ENCODE peak calls at places on chromosomes 2 and 18, in eight cellular contexts. T is endodermal cell, H is Peyer's patch, P is hepatocyte, X is colonic mucosa, D is astrocyte, A is ovary, S is tibial artery. I is an unnamed sample.

GRCh38 chr2:102002229-102002628 is 10.5 kb downstream of the IL1R2 start:
- DNase-seq in T (no peak), H (no peak), P (no peak), X (no peak), D (no peak), A (no peak), S (no peak), I (no peak)

GRCh38 chr2:85446296-85447221 is 28.0 kb downstream of the SH2D6 start:
- DNase-seq in T (no peak), H (no peak), P (no peak), X (no peak), D (no peak), A (no peak), S (no peak), I (no peak)

GRCh38 chr2:14978836-14979235 is 346.3 kb downstream of the LRATD1 start:
- DNase-seq in T (no peak), H (no peak), P (no peak), X (no peak), D (peak; percentile 3), A (no peak), S (no peak), I (no peak)

GRCh38 chr2:98751748-98752147 is 20.8 kb upstream of the MGAT4A start:
- DNase-seq in T (no peak), H (no peak), P (no peak), X (no peak), D (no peak), A (no peak), S (no peak), I (no peak)

GRCh38 chr2:219457784-219458369 is 23.2 kb downstream of the SPEG start:
- DNase-seq in T (peak; percentile 79), H (no peak), P (no peak), X (no peak), D (no peak), A (no peak), S (no peak), I (no peak)

GRCh38 chr2:232888099-232888836 is 18.2 kb downstream of the SNORC start:
- DNase-seq in T (peak; percentile 40), H (no peak), P (peak; percentile 1), X (no peak), D (no peak), A (no peak), S (peak; percentile 10), I (no peak)

GRCh38 chr2:219965287-219965870 is 337.9 kb downstream of the SLC4A3 start:
- DNase-seq in T (peak; percentile 74), H (no peak), P (no peak), X (no peak), D (no peak), A (no peak), S (no peak), I (no peak)

GRCh38 chr2:7517122-7517487 is 599.9 kb downstream of the RNF144A start:
- DNase-seq in T (no peak), H (no peak), P (no peak), X (no peak), D (no peak), A (no peak), S (no peak), I (no peak)

GRCh38 chr18:33584845-33585775 is 7.1 kb downstream of the ASXL3 start:
- DNase-seq in T (peak; percentile 70), H (no peak), P (no peak), X (no peak), D (no peak), A (no peak), S (no peak), I (no peak)

GRCh38 chr2:3940661-3941060 is 237.3 kb downstream of the DCDC2C start:
- DNase-seq in T (peak; percentile 68), H (no peak), P (no peak), X (no peak), D (no peak), A (no peak), S (no peak), I (no peak)

GRCh38 chr2:27871805-27872204 is 18.4 kb downstream of the RBKS start:
- DNase-seq in T (no peak), H (no peak), P (no peak), X (no peak), D (no peak), A (no peak), S (no peak), I (no peak)

GRCh38 chr2:185202416-185202815 is 536.2 kb upstream of the FSIP2 start:
- DNase-seq in T (no peak), H (no peak), P (no peak), X (no peak), D (no peak), A (no peak), S (no peak), I (no peak)

GRCh38 chr2:233802132-233802815 is 24.1 kb downstream of the MROH2A start:
- DNase-seq in T (peak; percentile 23), H (no peak), P (no peak), X (peak; percentile 12), D (no peak), A (no peak), S (no peak), I (no peak)

GRCh38 chr2:58350484-58350883 is 109.4 kb upstream of the FANCL start:
- DNase-seq in T (no peak), H (no peak), P (no peak), X (no peak), D (no peak), A (no peak), S (no peak), I (no peak)

GRCh38 chr2:189466046-189466445 is 24.8 kb downstream of the WDR75 start:
- DNase-seq in T (no peak), H (no peak), P (no peak), X (no peak), D (no peak), A (no peak), S (no peak), I (no peak)

GRCh38 chr2:3768960-3769765 is 65.8 kb downstream of the DCDC2C start:
- DNase-seq in T (peak; percentile 20), H (no peak), P (no peak), X (no peak), D (no peak), A (no peak), S (no peak), I (no peak)

GRCh38 chr2:25814681-25815080 is 63.6 kb downstream of the ASXL2 start:
- DNase-seq in T (no peak), H (no peak), P (no peak), X (no peak), D (peak; percentile 26), A (no peak), S (no peak), I (no peak)

GRCh38 chr18:57220485-57220884 is 73.6 kb downstream of the BOD1L2 start:
- DNase-seq in T (no peak), H (no peak), P (no peak), X (no peak), D (no peak), A (no peak), S (no peak), I (no peak)

GRCh38 chr2:29113891-29114321 is 1.3 kb upstream of the CLIP4 start:
- DNase-seq in T (no peak), H (no peak), P (peak; percentile 58), X (peak; percentile 57), D (peak; percentile 79), A (peak; percentile 27), S (peak; percentile 74), I (no peak)

GRCh38 chr2:215277942-215278341 is 33.9 kb upstream of the ATIC start:
- DNase-seq in T (no peak), H (no peak), P (no peak), X (no peak), D (peak; percentile 26), A (no peak), S (no peak), I (no peak)

DNA sequence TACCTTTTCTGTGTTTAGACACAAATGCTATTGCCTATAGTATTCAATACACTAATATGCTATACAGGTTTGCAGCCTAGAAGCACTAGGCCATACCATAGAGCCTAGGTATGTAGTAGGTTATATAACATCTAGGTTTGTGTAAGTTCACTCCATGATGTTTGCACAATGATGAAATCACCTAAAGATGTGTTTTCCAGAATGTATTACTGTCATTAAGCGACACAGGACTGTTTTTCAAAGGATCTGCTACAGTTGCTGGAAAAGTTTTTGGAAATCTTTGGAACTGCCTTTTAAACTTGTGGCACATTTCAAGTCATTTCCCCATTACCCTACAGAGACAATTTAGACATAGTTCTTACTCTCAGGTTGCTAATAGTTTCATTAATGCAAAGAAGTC is 9.3 kb downstream of the PSMD1 start:
- DNase-seq in T (no peak), H (no peak), P (no peak), X (no peak), D (no peak), A (no peak), S (no peak), I (no peak)
- H3K36me3 ChIP-seq in T (peaks cover 94% of the 10 kb centered on the region), H (no peaks in the 10 kb centered on the region), P (peaks cover 15% of the 10 kb centered on the region), X (no peaks in the 10 kb centered on the region), D (peaks cover 64% of the 10 kb centered on the region), A (no peaks in the 10 kb centered on the region), S (peaks cover 76% of the 10 kb centered on the region), I (peaks cover 40% of the 10 kb centered on the region)

DNA sequence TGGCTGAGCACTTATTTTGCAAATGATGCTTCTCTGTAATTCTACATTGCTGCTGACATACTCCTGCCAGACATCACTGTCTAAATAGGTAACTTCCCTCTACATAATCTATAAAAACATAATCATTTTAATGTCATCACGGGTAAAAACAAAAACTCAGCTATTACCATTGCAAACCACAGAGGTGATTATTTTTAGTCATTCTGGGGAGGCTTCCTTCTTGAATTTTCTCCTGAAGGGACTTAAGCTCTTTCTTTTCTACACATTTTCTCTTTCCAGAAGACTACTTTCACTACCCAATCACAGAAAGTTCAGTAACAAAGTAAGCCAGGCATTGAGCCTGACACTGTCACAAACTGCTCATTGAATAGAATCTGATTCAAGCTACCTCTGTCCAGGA is 40.4 kb upstream of the NFU1 start:
- DNase-seq in T (no peak), H (no peak), P (no peak), X (no peak), D (no peak), A (no peak), S (no peak), I (no peak)
- H3K27ac ChIP-seq in T (no peak overlapping the region), H (no peak overlapping the region), P (no peak overlapping the region), X (no peak overlapping the region), D (no peak overlapping the region), A (no peak overlapping the region), S (no peak overlapping the region), I (no peak overlapping the region)

DNA sequence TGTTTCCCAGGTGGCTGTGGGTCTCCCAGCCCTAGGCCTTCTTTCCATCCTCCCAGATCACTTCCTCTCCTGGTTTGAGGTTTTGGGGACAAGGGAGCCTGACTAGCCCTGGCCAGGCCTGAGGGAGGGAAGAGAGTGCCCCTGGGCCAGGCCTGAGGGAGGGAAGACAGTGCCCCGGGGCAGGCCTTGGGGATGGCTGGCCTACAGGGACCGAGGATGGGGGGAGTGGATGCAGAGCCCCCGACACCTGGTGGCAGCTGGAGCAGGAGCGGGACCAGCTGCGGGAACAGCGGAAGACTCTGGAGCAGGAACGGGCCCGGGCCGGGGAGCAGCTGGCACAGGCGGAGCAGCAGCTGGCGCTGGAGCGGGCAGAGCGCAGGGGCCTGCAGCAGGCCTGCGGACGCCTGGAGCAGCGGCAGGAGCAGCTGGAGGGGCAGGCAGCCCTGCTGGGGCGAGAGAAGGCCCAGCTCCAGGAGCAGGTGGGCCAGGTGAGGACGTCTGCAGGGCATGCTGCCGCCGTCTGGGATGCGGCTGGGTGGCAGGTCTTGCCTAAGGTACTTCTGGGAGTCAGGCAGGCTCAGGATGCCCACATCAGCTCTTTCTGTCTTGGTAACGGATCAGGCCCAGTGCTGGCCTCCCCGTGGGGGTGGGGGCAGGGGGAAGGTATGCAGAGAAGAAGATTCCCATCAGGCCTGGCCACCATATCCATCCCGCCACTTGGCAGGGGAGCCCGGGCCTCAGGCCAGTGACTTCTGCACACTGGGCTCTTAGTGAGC is 29.2 kb downstream of the CROCC2 start:
- DNase-seq in T (peak; percentile 44), H (no peak), P (no peak), X (peak; percentile 16), D (no peak), A (peak; percentile 17), S (no peak), I (no peak)
- H3K36me3 ChIP-seq in T (no peaks in the 10 kb centered on the region), H (no peaks in the 10 kb centered on the region), P (no peaks in the 10 kb centered on the region), X (no peaks in the 10 kb centered on the region), D (no peaks in the 10 kb centered on the region), A (no peaks in the 10 kb centered on the region), S (no peaks in the 10 kb centered on the region), I (no peaks in the 10 kb centered on the region)

GRCh38 chr2:181680055-181680936 is at the start of gene NEUROD1:
- DNase-seq in T (peak; percentile 87), H (no peak), P (peak; percentile 22), X (no peak), D (no peak), A (no peak), S (no peak), I (no peak)
- H3K27ac ChIP-seq in T (no peak within 1 kb of the TSS), H (no peak within 1 kb of the TSS), P (no peak within 1 kb of the TSS), X (no peak within 1 kb of the TSS), D (no peak within 1 kb of the TSS), A (no peak within 1 kb of the TSS), S (no peak within 1 kb of the TSS), I (no peak within 1 kb of the TSS)